ENCODE peak calls at places on chromosomes 7 and 10, in eight cellular contexts. Q is LoVo, E is H9, H is SW 1271, X is NAMALWA, U is left ventricle myocardium superior, S is IMR-90, N is NCI-H1092 treated with DMSO at 0.1 percent for 48 hours. C is an unnamed sample.

GRCh38 chr10:14118953-14119352 is 211.8 kb downstream of the FRMD4A start:
- DNase-seq in Q (no peak), E (no peak), H (no peak), X (no peak), U (no peak), S (no peak), N (no peak), C (no peak)

GRCh38 chr7:18494821-18495408 is 634 bp upstream of the HDAC9 start:
- DNase-seq in Q (no peak), E (no peak), H (no peak), X (no peak), U (no peak), S (peak), N (peak), C (no peak)

GRCh38 chr10:102646610-102647432 is 2.5 kb downstream of the TRIM8 start:
- DNase-seq in Q (no peak), E (no peak), H (peak), X (peak), U (peak), S (peak), N (no peak), C (peak)

GRCh38 chr7:122543891-122544290 is 155.0 kb downstream of the RNF133 start:
- DNase-seq in Q (no peak), E (no peak), H (no peak), X (no peak), U (no peak), S (no peak), N (no peak), C (no peak)

GRCh38 chr7:149804106-149804505 is 30.7 kb upstream of the ZNF467 start:
- DNase-seq in Q (no peak), E (no peak), H (no peak), X (no peak), U (no peak), S (no peak), N (no peak), C (no peak)

GRCh38 chr7:155228894-155229293 is 68.8 kb upstream of the INSIG1 start:
- DNase-seq in Q (no peak), E (no peak), H (no peak), X (no peak), U (no peak), S (no peak), N (no peak), C (no peak)

GRCh38 chr7:2019693-2020511 is 212.8 kb downstream of the MAD1L1 start:
- DNase-seq in Q (no peak), E (no peak), H (no peak), X (no peak), U (peak), S (peak), N (no peak), C (no peak)

GRCh38 chr10:71520042-71520441 is 123.3 kb downstream of the CDH23 start:
- DNase-seq in Q (no peak), E (no peak), H (no peak), X (no peak), U (no peak), S (peak), N (no peak), C (no peak)

GRCh38 chr10:16640153-16640552 is 118.5 kb upstream of the C1QL3 start:
- DNase-seq in Q (no peak), E (no peak), H (no peak), X (no peak), U (no peak), S (no peak), N (no peak), C (no peak)

GRCh38 chr7:49099587-49100326 is 175.4 kb downstream of the CDC14C start:
- DNase-seq in Q (no peak), E (no peak), H (no peak), X (peak), U (no peak), S (no peak), N (no peak), C (no peak)

GRCh38 chr10:89352039-89352597 is 24.3 kb downstream of the IFIT3 start:
- DNase-seq in Q (peak), E (no peak), H (no peak), X (no peak), U (no peak), S (peak), N (no peak), C (no peak)

GRCh38 chr7:74412603-74413002 is 41.1 kb upstream of the GTF2IRD1 start:
- DNase-seq in Q (no peak), E (no peak), H (no peak), X (no peak), U (no peak), S (peak), N (no peak), C (no peak)

GRCh38 chr10:103687172-103687571 is 168.2 kb downstream of the SH3PXD2A start:
- DNase-seq in Q (no peak), E (no peak), H (no peak), X (no peak), U (no peak), S (no peak), N (no peak), C (no peak)

GRCh38 chr7:6618621-6619020 is 3.2 kb downstream of the ZNF853 start:
- DNase-seq in Q (no peak), E (no peak), H (no peak), X (no peak), U (no peak), S (peak), N (no peak), C (no peak)

GRCh38 chr10:70432101-70432500 is 9.4 kb downstream of the NODAL start:
- DNase-seq in Q (no peak), E (no peak), H (no peak), X (no peak), U (peak), S (no peak), N (peak), C (no peak)

GRCh38 chr10:4977025-4977424 is 13.8 kb downstream of the AKR1C1 start:
- DNase-seq in Q (no peak), E (no peak), H (no peak), X (no peak), U (no peak), S (no peak), N (no peak), C (no peak)

GRCh38 chr10:118504044-118504944 is 91.2 kb downstream of the PRLHR start:
- DNase-seq in Q (peak), E (no peak), H (peak), X (no peak), U (no peak), S (peak), N (no peak), C (no peak)

GRCh38 chr7:39240864-39241263 is 263.2 kb downstream of the POU6F2 start:
- DNase-seq in Q (no peak), E (no peak), H (no peak), X (no peak), U (no peak), S (no peak), N (no peak), C (no peak)

GRCh38 chr10:111116211-111116610 is 39.4 kb downstream of the ADRA2A start:
- DNase-seq in Q (no peak), E (peak), H (no peak), X (no peak), U (no peak), S (no peak), N (no peak), C (no peak)

GRCh38 chr7:74598558-74598957 is 59.0 kb upstream of the GTF2I start:
- DNase-seq in Q (peak), E (no peak), H (no peak), X (no peak), U (no peak), S (peak), N (no peak), C (no peak)

GRCh38 chr7:54541941-54542618 is at the start of gene VSTM2A:
- DNase-seq in Q (no peak), E (peak), H (no peak), X (no peak), U (no peak), S (no peak), N (peak), C (peak)

GRCh38 chr10:90051053-90051452 is 349.7 kb downstream of the KIF20B start:
- DNase-seq in Q (no peak), E (no peak), H (no peak), X (no peak), U (no peak), S (no peak), N (peak), C (peak)

GRCh38 chr10:60299961-60300883 is 89.5 kb downstream of the ANK3 start:
- DNase-seq in Q (no peak), E (peak), H (no peak), X (no peak), U (no peak), S (peak), N (no peak), C (no peak)

GRCh38 chr7:111855161-111855841 is 293.0 kb upstream of the IMMP2L start:
- DNase-seq in Q (peak), E (peak), H (peak), X (peak), U (no peak), S (peak), N (peak), C (peak)

GRCh38 chr10:3481000-3481335 is 304.0 kb downstream of the KLF6 start:
- DNase-seq in Q (no peak), E (no peak), H (no peak), X (no peak), U (no peak), S (no peak), N (no peak), C (no peak)

GRCh38 chr7:2518101-2518500 is 1.5 kb upstream of the LFNG start:
- DNase-seq in Q (no peak), E (no peak), H (no peak), X (peak), U (no peak), S (no peak), N (no peak), C (no peak)

GRCh38 chr10:124221356-124222297 is 128.2 kb upstream of the CHST15 start:
- DNase-seq in Q (no peak), E (no peak), H (no peak), X (peak), U (no peak), S (no peak), N (no peak), C (no peak)

GRCh38 chr7:123876557-123877256 is 31.7 kb downstream of the HYAL4 start:
- DNase-seq in Q (no peak), E (no peak), H (no peak), X (no peak), U (no peak), S (no peak), N (no peak), C (no peak)

GRCh38 chr10:93837783-93838677 is 55.7 kb upstream of the SLC35G1 start:
- DNase-seq in Q (no peak), E (no peak), H (no peak), X (no peak), U (no peak), S (no peak), N (no peak), C (peak)

GRCh38 chr7:7424151-7424873 is 111.4 kb downstream of the COL28A1 start:
- DNase-seq in Q (peak), E (peak), H (peak), X (peak), U (peak), S (peak), N (peak), C (peak)